ENCODE peak calls at places on chromosomes 3 and 15, in ten cellular contexts. O is H7; P is activated naive CD4-positive, alpha-beta T cell treated with anti-CD3 and anti-CD28 coated beads, Interleukin-2, amount 50 U/mL, for 16 hours; B is iPS-NIHi11; C is AG09309; R is MG63; Z is T-helper 9 cell; G is AG08395; N is Kasumi-1; K is stimulated activated naive CD4-positive, alpha-beta T cell. Q is an unnamed sample.

GRCh38 chr3:52428151-52429005 is 16.5 kb downstream of the SEMA3G start:
- DNase-seq in O (peak), P (no peak), B (peak), C (peak), R (peak), Z (no peak), G (peak), N (peak), K (peak), Q (no peak)

GRCh38 chr15:60399931-60400330 is 2.1 kb upstream of the ANXA2 start:
- DNase-seq in O (no peak), P (no peak), B (no peak), C (no peak), R (no peak), Z (no peak), G (no peak), N (no peak), K (no peak), Q (no peak)

GRCh38 chr3:126378341-126378751 is 16.4 kb upstream of the CFAP100 start:
- DNase-seq in O (no peak), P (no peak), B (no peak), C (no peak), R (no peak), Z (no peak), G (no peak), N (no peak), K (no peak), Q (no peak)

GRCh38 chr3:159672728-159673471 is 315.7 kb upstream of the IL12A start:
- DNase-seq in O (peak), P (no peak), B (peak), C (no peak), R (no peak), Z (no peak), G (peak), N (peak), K (no peak), Q (no peak)

GRCh38 chr15:91867581-91868026 is 14.1 kb downstream of the SLCO3A1 start:
- DNase-seq in O (peak), P (no peak), B (peak), C (peak), R (peak), Z (no peak), G (peak), N (no peak), K (no peak), Q (no peak)

GRCh38 chr3:170864525-170865208 is 5.3 kb downstream of the RPL22L1 start:
- DNase-seq in O (no peak), P (no peak), B (peak), C (no peak), R (peak), Z (no peak), G (no peak), N (no peak), K (no peak), Q (no peak)

GRCh38 chr3:111691293-111691909 is 96.3 kb upstream of the ZBED2 start:
- DNase-seq in O (peak), P (no peak), B (peak), C (no peak), R (no peak), Z (no peak), G (peak), N (peak), K (no peak), Q (no peak)

GRCh38 chr3:69959581-69959980 is 40.0 kb upstream of the SAMMSON start:
- DNase-seq in O (no peak), P (no peak), B (no peak), C (no peak), R (no peak), Z (no peak), G (no peak), N (no peak), K (no peak), Q (no peak)

GRCh38 chr3:13890377-13891016 is 10.6 kb upstream of the WNT7A start:
- DNase-seq in O (peak), P (peak), B (no peak), C (no peak), R (peak), Z (no peak), G (no peak), N (no peak), K (peak), Q (no peak)

GRCh38 chr3:11290743-11291680 is 18.8 kb downstream of the ATG7 start:
- DNase-seq in O (no peak), P (no peak), B (no peak), C (peak), R (peak), Z (no peak), G (no peak), N (peak), K (no peak), Q (peak)

GRCh38 chr15:70818580-70818979 is 35.4 kb downstream of the LARP6 start:
- DNase-seq in O (no peak), P (no peak), B (no peak), C (no peak), R (no peak), Z (no peak), G (no peak), N (no peak), K (no peak), Q (no peak)

GRCh38 chr3:137770821-137771399 is 6.8 kb downstream of the SOX14 start:
- DNase-seq in O (peak), P (no peak), B (no peak), C (no peak), R (no peak), Z (no peak), G (no peak), N (no peak), K (no peak), Q (no peak)

GRCh38 chr3:13251166-13251892 is 168.8 kb downstream of the NUP210 start:
- DNase-seq in O (no peak), P (no peak), B (no peak), C (no peak), R (no peak), Z (no peak), G (no peak), N (no peak), K (no peak), Q (no peak)

GRCh38 chr3:127039719-127040118 is 56.8 kb downstream of the PLXNA1 start:
- DNase-seq in O (no peak), P (no peak), B (no peak), C (no peak), R (no peak), Z (no peak), G (no peak), N (no peak), K (no peak), Q (no peak)

GRCh38 chr3:154987846-154988245 is 92.3 kb upstream of the MME start:
- DNase-seq in O (no peak), P (no peak), B (no peak), C (no peak), R (no peak), Z (no peak), G (no peak), N (no peak), K (no peak), Q (no peak)

GRCh38 chr3:8366214-8366613 is 135.4 kb upstream of the LMCD1 start:
- DNase-seq in O (no peak), P (no peak), B (no peak), C (no peak), R (no peak), Z (no peak), G (no peak), N (no peak), K (no peak), Q (no peak)

GRCh38 chr15:83698294-83698693 is 44.4 kb downstream of the ADAMTSL3 start:
- DNase-seq in O (no peak), P (no peak), B (no peak), C (no peak), R (peak), Z (no peak), G (peak), N (no peak), K (no peak), Q (no peak)

GRCh38 chr15:87154771-87155170 is 1075.1 kb downstream of the AGBL1 start:
- DNase-seq in O (no peak), P (no peak), B (no peak), C (peak), R (no peak), Z (no peak), G (no peak), N (no peak), K (no peak), Q (no peak)

GRCh38 chr3:149850787-149851582 is 38.0 kb downstream of the RNF13 start:
- DNase-seq in O (no peak), P (no peak), B (no peak), C (no peak), R (no peak), Z (no peak), G (no peak), N (no peak), K (no peak), Q (no peak)

GRCh38 chr3:171054921-171055320 is 28.4 kb upstream of the SLC2A2 start:
- DNase-seq in O (no peak), P (no peak), B (no peak), C (no peak), R (no peak), Z (no peak), G (no peak), N (no peak), K (no peak), Q (no peak)

GRCh38 chr15:78093242-78094020 is 1.1 kb downstream of the SH2D7 start:
- DNase-seq in O (no peak), P (no peak), B (no peak), C (peak), R (peak), Z (no peak), G (peak), N (no peak), K (no peak), Q (no peak)

GRCh38 chr3:169581633-169582032 is 81.9 kb downstream of the MECOM start:
- DNase-seq in O (no peak), P (no peak), B (no peak), C (no peak), R (no peak), Z (no peak), G (no peak), N (no peak), K (no peak), Q (no peak)

GRCh38 chr3:139044366-139045210 is at the start of gene PRR23C:
- DNase-seq in O (peak), P (no peak), B (peak), C (no peak), R (no peak), Z (no peak), G (no peak), N (no peak), K (no peak), Q (no peak)

GRCh38 chr15:51775967-51776816 is 24.8 kb downstream of the TMOD2 start:
- DNase-seq in O (peak), P (peak), B (peak), C (no peak), R (peak), Z (peak), G (peak), N (peak), K (peak), Q (no peak)

GRCh38 chr3:73365756-73366397 is 258.9 kb downstream of the PDZRN3 start:
- DNase-seq in O (no peak), P (no peak), B (no peak), C (peak), R (peak), Z (no peak), G (peak), N (no peak), K (no peak), Q (no peak)

GRCh38 chr3:51343918-51344687 is 41.0 kb upstream of the MANF start:
- DNase-seq in O (no peak), P (no peak), B (no peak), C (peak), R (peak), Z (no peak), G (peak), N (no peak), K (no peak), Q (no peak)

GRCh38 chr3:6654670-6655069 is 206.2 kb upstream of the GRM7 start:
- DNase-seq in O (no peak), P (no peak), B (no peak), C (no peak), R (no peak), Z (no peak), G (no peak), N (no peak), K (no peak), Q (no peak)